ENCODE peak calls at places on chromosomes 7 and 10, in seven cellular contexts. K is NB4, Q is lower leg skin, O is fibroblast of mammary gland, D is nephron progenitor cell, X is SK-N-SH, V is GM10248. J is an unnamed sample.

GRCh38 chr10:54703086-54703485 is 97.9 kb downstream of the PCDH15 start:
- DNase-seq in K (peak), Q (no peak), O (no peak), D (no peak), X (no peak), V (no peak), J (no peak)

GRCh38 chr7:41205600-41205999 is 497.3 kb downstream of the INHBA start:
- DNase-seq in K (no peak), Q (no peak), O (no peak), D (no peak), X (no peak), V (peak), J (no peak)

GRCh38 chr7:16532272-16532671 is 5.6 kb downstream of the LRRC72 start:
- DNase-seq in K (no peak), Q (no peak), O (no peak), D (no peak), X (no peak), V (no peak), J (no peak)

GRCh38 chr7:20474244-20474643 is 141.2 kb upstream of the ABCB5 start:
- DNase-seq in K (no peak), Q (no peak), O (no peak), D (no peak), X (no peak), V (no peak), J (no peak)

GRCh38 chr7:133185512-133185911 is 67.4 kb upstream of the EXOC4 start:
- DNase-seq in K (no peak), Q (no peak), O (no peak), D (no peak), X (no peak), V (no peak), J (no peak)

GRCh38 chr10:123788981-123789380 is 102.6 kb downstream of the CPXM2 start:
- DNase-seq in K (no peak), Q (no peak), O (no peak), D (no peak), X (no peak), V (no peak), J (no peak)

GRCh38 chr7:17677408-17677807 is 262.9 kb downstream of the SNX13 start:
- DNase-seq in K (no peak), Q (no peak), O (peak), D (no peak), X (no peak), V (no peak), J (no peak)

GRCh38 chr7:105666324-105666723 is 85.0 kb upstream of the EFCAB10 start:
- DNase-seq in K (no peak), Q (no peak), O (no peak), D (no peak), X (no peak), V (no peak), J (no peak)

GRCh38 chr10:30687698-30688213 is 58.2 kb upstream of the LYZL2 start:
- DNase-seq in K (peak), Q (peak), O (peak), D (peak), X (peak), V (peak), J (peak)

GRCh38 chr10:76080991-76081390 is 649.6 kb downstream of the LRMDA start:
- DNase-seq in K (no peak), Q (no peak), O (peak), D (no peak), X (no peak), V (no peak), J (no peak)

GRCh38 chr10:95635319-95635733 is 21.2 kb downstream of the ALDH18A1 start:
- DNase-seq in K (no peak), Q (no peak), O (no peak), D (no peak), X (no peak), V (no peak), J (no peak)

GRCh38 chr7:36084485-36085091 is 68.5 kb upstream of the EEPD1 start:
- DNase-seq in K (peak), Q (no peak), O (peak), D (peak), X (peak), V (no peak), J (peak)

GRCh38 chr7:158647475-158647792 is 57.2 kb downstream of the NCAPG2 start:
- DNase-seq in K (no peak), Q (no peak), O (no peak), D (no peak), X (no peak), V (no peak), J (no peak)
- TF ChIP-seq CTCF in K (no peak), Q (no peak), O (no peak), D (no peak), X (no peak), V (no peak), J (no peak)

GRCh38 chr10:121598261-121599249 is at the start of gene FGFR2:
- DNase-seq in K (no peak), Q (peak), O (peak), D (peak), X (peak), V (peak), J (peak)

GRCh38 chr10:121595321-121595805 is 2.9 kb downstream of the FGFR2 start:
- DNase-seq in K (no peak), Q (no peak), O (no peak), D (no peak), X (no peak), V (no peak), J (no peak)

GRCh38 chr10:121595806-121596667 is 2.2 kb downstream of the FGFR2 start:
- DNase-seq in K (no peak), Q (no peak), O (no peak), D (peak), X (no peak), V (no peak), J (peak)

GRCh38 chr10:121597504-121598241 is 571 bp downstream of the FGFR2 start:
- DNase-seq in K (no peak), Q (no peak), O (no peak), D (peak), X (peak), V (no peak), J (peak)

GRCh38 chr10:121596668-121597503 is 1.4 kb downstream of the FGFR2 start:
- DNase-seq in K (no peak), Q (no peak), O (no peak), D (peak), X (no peak), V (no peak), J (peak)
- TF ChIP-seq CTCF in K (no peak), Q (no peak), O (no peak), D (no peak), X (no peak), V (no peak), J (no peak)

DNA sequence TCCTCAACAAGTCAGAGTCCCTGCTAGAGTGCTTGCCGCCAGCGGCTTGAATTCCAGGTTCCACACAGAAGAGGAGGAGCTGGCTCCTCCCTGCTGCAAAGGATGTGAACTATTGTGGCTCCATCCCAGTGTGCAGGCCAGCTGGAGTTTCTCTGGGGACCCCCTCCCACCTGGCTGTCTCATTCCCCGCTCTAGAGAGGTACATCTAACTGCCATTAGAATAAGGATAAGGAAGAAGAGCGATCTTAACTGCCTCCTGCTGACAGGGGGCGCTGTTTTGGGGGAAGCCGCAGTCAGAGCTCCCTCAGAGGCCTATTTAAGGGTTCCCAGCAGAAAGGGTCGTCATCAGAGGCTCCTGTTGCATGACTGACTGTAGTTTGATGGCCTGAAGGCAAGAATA is 40.8 kb upstream of the HECW1 start:
- DNase-seq in K (peak), Q (no peak), O (peak), D (peak), X (peak), V (no peak), J (peak)
- TF ChIP-seq CTCF in K (peak), Q (no peak), O (peak), D (peak), X (peak), V (peak), J (peak)

DNA sequence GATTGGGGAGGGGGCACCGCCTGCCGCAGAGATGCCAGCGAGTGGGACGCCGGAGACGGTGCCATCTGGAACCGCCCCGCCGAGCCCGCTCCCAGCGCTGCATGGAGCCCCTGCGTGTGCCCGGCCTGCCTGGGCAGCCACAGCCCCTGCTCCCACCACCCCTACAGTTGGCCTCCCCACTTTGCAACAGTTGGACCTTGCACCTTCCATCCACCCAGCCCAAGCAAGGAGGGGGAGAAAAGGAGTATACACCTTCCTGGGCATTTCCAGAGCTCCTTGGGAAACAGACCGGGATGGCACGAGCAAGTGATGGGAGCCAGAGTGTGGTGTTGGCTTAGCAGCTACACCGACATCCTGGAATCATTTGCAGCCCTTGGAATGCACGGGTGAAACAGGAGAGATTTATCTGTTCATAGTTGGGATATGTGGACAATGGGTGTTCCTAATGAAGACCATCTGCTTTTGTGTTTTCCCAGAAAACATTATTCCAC is 10.5 kb downstream of the EBF3 start:
- DNase-seq in K (no peak), Q (no peak), O (peak), D (no peak), X (no peak), V (no peak), J (peak)
- TF ChIP-seq CTCF in K (no peak), Q (no peak), O (no peak), D (no peak), X (no peak), V (no peak), J (no peak)

DNA sequence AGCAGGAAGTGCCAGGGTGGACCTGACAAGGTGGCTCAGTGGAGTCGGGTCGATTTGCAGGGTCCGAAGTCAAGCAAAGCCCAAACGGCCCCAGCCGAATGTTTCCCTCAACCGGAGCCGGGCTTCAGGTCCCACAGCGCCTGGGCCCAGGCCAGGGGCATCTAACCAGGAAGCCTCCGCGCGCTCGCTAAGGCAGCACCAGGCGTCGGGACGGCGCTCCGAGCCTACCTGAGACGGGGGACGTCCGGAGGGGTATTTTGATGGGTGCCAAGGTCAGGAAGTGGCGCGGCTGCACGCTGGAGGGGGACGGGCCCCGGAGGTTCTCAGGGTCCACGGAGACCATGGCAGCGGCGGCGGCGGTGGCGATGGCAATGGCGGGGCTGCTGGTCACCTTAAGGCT is 51.5 kb downstream of the TCERG1L start:
- DNase-seq in K (no peak), Q (no peak), O (no peak), D (no peak), X (no peak), V (no peak), J (no peak)
- TF ChIP-seq CTCF in K (no peak), Q (no peak), O (no peak), D (no peak), X (no peak), V (no peak), J (no peak)